ENCODE peak calls at places on chromosomes 12 and 14, in five cellular contexts. One of them, this sample, is unnamed.

GRCh38 chr14:64711039-64711438 is 6.8 kb downstream of the PLEKHG3 start:
- DNase-seq in ovary: no peak
- DNase-seq in H1: no peak
- DNase-seq in OCI-LY7: no peak
- DNase-seq in A549: no peak
- DNase-seq in this sample: no peak

GRCh38 chr12:75725505-75726120 is 214.2 kb upstream of the KRR1 start:
- DNase-seq in ovary: no peak
- DNase-seq in H1: no peak
- DNase-seq in OCI-LY7: no peak
- DNase-seq in A549: peak; percentile 80
- DNase-seq in this sample: no peak

GRCh38 chr12:114625294-114625851 is 58.6 kb downstream of the TBX3 start:
- DNase-seq in ovary: no peak
- DNase-seq in H1: peak; percentile 88
- DNase-seq in OCI-LY7: peak; percentile 56
- DNase-seq in A549: peak; percentile 90
- DNase-seq in this sample: no peak

GRCh38 chr12:97177482-97177881 is 270.4 kb downstream of the NEDD1 start:
- DNase-seq in ovary: no peak
- DNase-seq in H1: no peak
- DNase-seq in OCI-LY7: no peak
- DNase-seq in A549: no peak
- DNase-seq in this sample: no peak

GRCh38 chr14:105087963-105088811 is 23.0 kb upstream of the GPR132 start:
- DNase-seq in ovary: peak; percentile 80
- DNase-seq in H1: peak; percentile 74
- DNase-seq in OCI-LY7: no peak
- DNase-seq in A549: peak; percentile 95
- DNase-seq in this sample: peak; percentile 62

GRCh38 chr12:100699209-100699608 is 95.4 kb upstream of the ANO4 start:
- DNase-seq in ovary: no peak
- DNase-seq in H1: no peak
- DNase-seq in OCI-LY7: peak; percentile 6
- DNase-seq in A549: no peak
- DNase-seq in this sample: no peak

GRCh38 chr14:70779667-70780066 is 29.6 kb downstream of the MAP3K9 start:
- DNase-seq in ovary: no peak
- DNase-seq in H1: no peak
- DNase-seq in OCI-LY7: no peak
- DNase-seq in A549: no peak
- DNase-seq in this sample: peak; percentile 47

GRCh38 chr14:30417999-30418398 is 141.0 kb upstream of the G2E3 start:
- DNase-seq in ovary: no peak
- DNase-seq in H1: no peak
- DNase-seq in OCI-LY7: no peak
- DNase-seq in A549: no peak
- DNase-seq in this sample: no peak

GRCh38 chr12:75816892-75817291 is 214.7 kb downstream of the PHLDA1 start:
- DNase-seq in ovary: no peak
- DNase-seq in H1: no peak
- DNase-seq in OCI-LY7: peak; percentile 43
- DNase-seq in A549: peak; percentile 74
- DNase-seq in this sample: no peak

GRCh38 chr14:83816755-83817154 is 1713.2 kb upstream of the FLRT2 start:
- DNase-seq in ovary: no peak
- DNase-seq in H1: no peak
- DNase-seq in OCI-LY7: no peak
- DNase-seq in A549: no peak
- DNase-seq in this sample: no peak

GRCh38 chr12:117970334-117970733 is 1.5 kb upstream of the KSR2 start:
- DNase-seq in ovary: no peak
- DNase-seq in H1: no peak
- DNase-seq in OCI-LY7: no peak
- DNase-seq in A549: no peak
- DNase-seq in this sample: no peak

GRCh38 chr12:11724888-11725310 is 75.4 kb downstream of the ETV6 start:
- DNase-seq in ovary: peak; percentile 46
- DNase-seq in H1: no peak
- DNase-seq in OCI-LY7: no peak
- DNase-seq in A549: no peak
- DNase-seq in this sample: no peak

GRCh38 chr12:116284401-116284800 is 6.9 kb upstream of the MED13L start:
- DNase-seq in ovary: no peak
- DNase-seq in H1: no peak
- DNase-seq in OCI-LY7: no peak
- DNase-seq in A549: no peak
- DNase-seq in this sample: no peak

GRCh38 chr14:103716091-103716801 is 636 bp downstream of the ZFYVE21 start:
- DNase-seq in ovary: peak; percentile 45
- DNase-seq in H1: no peak
- DNase-seq in OCI-LY7: no peak
- DNase-seq in A549: no peak
- DNase-seq in this sample: no peak

GRCh38 chr12:89492883-89493282 is 31.7 kb downstream of the GALNT4 start:
- DNase-seq in ovary: no peak
- DNase-seq in H1: no peak
- DNase-seq in OCI-LY7: no peak
- DNase-seq in A549: no peak
- DNase-seq in this sample: no peak

GRCh38 chr12:75738486-75738885 is 227.1 kb upstream of the KRR1 start:
- DNase-seq in ovary: no peak
- DNase-seq in H1: no peak
- DNase-seq in OCI-LY7: no peak
- DNase-seq in A549: no peak
- DNase-seq in this sample: no peak

GRCh38 chr12:107027304-107028053 is 40.5 kb upstream of the MTERF2 start:
- DNase-seq in ovary: no peak
- DNase-seq in H1: no peak
- DNase-seq in OCI-LY7: no peak
- DNase-seq in A549: peak; percentile 87
- DNase-seq in this sample: no peak

GRCh38 chr14:21320913-21321312 is 41.0 kb downstream of the RPGRIP1 start:
- DNase-seq in ovary: no peak
- DNase-seq in H1: no peak
- DNase-seq in OCI-LY7: no peak
- DNase-seq in A549: no peak
- DNase-seq in this sample: no peak

GRCh38 chr12:20601668-20602280 is 93.4 kb upstream of the SLCO1C1 start:
- DNase-seq in ovary: no peak
- DNase-seq in H1: no peak
- DNase-seq in OCI-LY7: peak; percentile 10
- DNase-seq in A549: peak; percentile 79
- DNase-seq in this sample: no peak

DNA sequence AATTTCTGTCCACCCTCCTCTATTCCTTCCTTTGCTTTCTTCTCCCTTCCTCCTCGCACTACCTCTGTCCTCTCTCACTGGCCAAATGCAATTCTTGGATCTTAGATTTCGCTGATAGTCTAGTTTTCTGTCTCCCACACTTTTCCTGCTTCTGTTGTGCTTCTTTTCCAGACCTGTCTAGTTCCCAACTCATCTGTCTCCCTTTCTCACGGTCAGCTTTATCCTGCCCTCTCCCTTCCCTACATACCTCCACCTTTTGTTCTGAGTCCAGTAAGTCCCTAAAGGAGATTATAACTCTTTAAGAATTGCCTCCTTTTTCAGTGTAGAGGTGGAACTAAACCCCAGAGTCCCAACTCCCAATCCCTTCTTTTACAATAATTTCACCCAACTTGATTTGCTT is 880 bp upstream of the MMP14 start:
- DNase-seq in ovary: no peak
- DNase-seq in H1: no peak
- DNase-seq in OCI-LY7: no peak
- DNase-seq in A549: no peak
- DNase-seq in this sample: no peak
- H3K27ac ChIP-seq in ovary: no peak overlapping the region
- H3K27ac ChIP-seq in H1: no peak overlapping the region
- H3K27ac ChIP-seq in OCI-LY7: no peak overlapping the region
- H3K27ac ChIP-seq in A549: no peak overlapping the region
- H3K27ac ChIP-seq in this sample: peak overlapping the region; percentile 92

DNA sequence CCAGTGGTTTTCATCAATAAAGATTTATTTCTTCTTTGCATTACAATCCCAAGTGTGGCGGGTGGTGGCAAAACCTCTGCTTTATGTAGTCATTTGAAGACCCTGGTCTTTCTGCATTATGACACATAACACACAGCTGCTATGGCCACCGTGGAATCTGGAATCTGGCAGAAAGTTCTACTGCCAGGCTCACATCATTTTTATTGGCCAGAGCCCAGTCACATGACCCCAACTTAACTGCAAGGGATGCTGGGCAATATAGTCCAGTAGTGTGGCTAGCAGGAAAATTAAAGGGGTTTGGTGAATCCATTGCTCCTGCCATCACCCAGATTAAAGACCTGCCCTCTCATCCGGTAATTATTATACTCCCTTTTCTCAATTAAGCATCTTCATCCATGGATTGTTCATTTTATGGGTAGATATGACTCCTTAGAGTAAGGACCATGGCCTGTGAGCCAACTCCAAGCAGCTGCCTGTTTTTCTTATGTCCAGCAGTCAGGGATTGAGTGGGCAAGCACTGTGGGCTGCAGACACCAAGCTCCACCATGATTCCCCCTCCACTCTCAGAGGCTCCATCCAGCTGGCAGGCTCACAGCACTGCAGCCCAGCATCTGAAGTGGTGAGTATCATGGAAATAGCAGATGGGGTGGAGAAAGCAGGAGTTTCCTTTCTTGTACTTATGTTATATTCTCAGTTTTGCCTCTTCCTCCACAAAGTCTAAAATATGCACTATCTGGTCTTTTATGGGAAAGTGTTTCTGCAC is 1030.7 kb downstream of the AACS start:
- DNase-seq in ovary: no peak
- DNase-seq in H1: no peak
- DNase-seq in OCI-LY7: no peak
- DNase-seq in A549: no peak
- DNase-seq in this sample: no peak
- TF ChIP-seq CTCF in ovary: no peak
- TF ChIP-seq CTCF in H1: no peak
- TF ChIP-seq CTCF in OCI-LY7: no peak
- TF ChIP-seq CTCF in A549: no peak
- TF ChIP-seq CTCF in this sample: no peak

GRCh38 chr12:131323879-131324278 is 370.2 kb downstream of the ADGRD1 start:
- DNase-seq in ovary: no peak
- DNase-seq in H1: no peak
- DNase-seq in OCI-LY7: no peak
- DNase-seq in A549: no peak
- DNase-seq in this sample: no peak
- H3K9me3 ChIP-seq in ovary: no peaks in the 10 kb centered on the region
- H3K9me3 ChIP-seq in H1: peaks cover 27% of the 10 kb centered on the region
- H3K9me3 ChIP-seq in OCI-LY7: peaks cover 17% of the 10 kb centered on the region
- H3K9me3 ChIP-seq in A549: peaks cover 14% of the 10 kb centered on the region
- H3K9me3 ChIP-seq in this sample: peaks cover 35% of the 10 kb centered on the region

GRCh38 chr12:112907415-112908157 is 824 bp downstream of the OAS1 start:
- DNase-seq in ovary: no peak
- DNase-seq in H1: no peak
- DNase-seq in OCI-LY7: peak; percentile 82
- DNase-seq in A549: no peak
- DNase-seq in this sample: no peak

GRCh38 chr12:112906712-112907414 is at the start of gene OAS1:
- DNase-seq in ovary: peak; percentile 20
- DNase-seq in H1: no peak
- DNase-seq in OCI-LY7: peak; percentile 80
- DNase-seq in A549: peak; percentile 79
- DNase-seq in this sample: no peak

GRCh38 chr12:112901271-112901670 is 5.5 kb upstream of the OAS1 start:
- DNase-seq in ovary: no peak
- DNase-seq in H1: no peak
- DNase-seq in OCI-LY7: no peak
- DNase-seq in A549: no peak
- DNase-seq in this sample: no peak

GRCh38 chr12:112905451-112906089 is 1.2 kb upstream of the OAS1 start:
- DNase-seq in ovary: no peak
- DNase-seq in H1: no peak
- DNase-seq in OCI-LY7: no peak
- DNase-seq in A549: no peak
- DNase-seq in this sample: no peak

DNA sequence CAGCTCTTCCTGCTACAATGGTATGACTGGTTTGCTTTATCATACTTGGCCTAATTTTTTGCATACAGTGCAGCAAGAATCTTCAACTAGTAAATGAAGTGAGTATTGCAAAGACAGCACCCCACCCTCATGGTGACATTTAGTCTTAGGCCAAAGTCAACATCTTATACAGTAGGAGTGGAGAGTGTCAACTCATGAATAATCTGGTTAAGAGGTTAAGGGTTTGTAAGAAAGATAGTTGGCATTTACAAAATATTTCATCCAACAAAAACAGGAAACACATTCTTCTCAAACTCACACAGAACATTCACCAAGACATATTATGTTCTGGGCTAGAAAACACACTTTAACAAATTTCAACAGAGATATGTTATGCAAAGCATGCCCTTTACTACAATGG is 2.2 kb upstream of the OAS1 start:
- DNase-seq in ovary: no peak
- DNase-seq in H1: no peak
- DNase-seq in OCI-LY7: no peak
- DNase-seq in A549: peak; percentile 81
- DNase-seq in this sample: no peak
- H3K27ac ChIP-seq in ovary: no peak overlapping the region
- H3K27ac ChIP-seq in H1: no peak overlapping the region
- H3K27ac ChIP-seq in OCI-LY7: peak overlapping the region; percentile 34
- H3K27ac ChIP-seq in A549: peak overlapping the region; percentile 82
- H3K27ac ChIP-seq in this sample: no peak overlapping the region

GRCh38 chr14:33737446-33737845 is 213.4 kb downstream of the EGLN3 start:
- DNase-seq in ovary: no peak
- DNase-seq in H1: no peak
- DNase-seq in OCI-LY7: no peak
- DNase-seq in A549: no peak
- DNase-seq in this sample: no peak

GRCh38 chr14:33740531-33740930 is 210.3 kb downstream of the EGLN3 start:
- DNase-seq in ovary: no peak
- DNase-seq in H1: no peak
- DNase-seq in OCI-LY7: no peak
- DNase-seq in A549: no peak
- DNase-seq in this sample: no peak

GRCh38 chr14:33736979-33737378 is 213.9 kb downstream of the EGLN3 start:
- DNase-seq in ovary: no peak
- DNase-seq in H1: no peak
- DNase-seq in OCI-LY7: no peak
- DNase-seq in A549: no peak
- DNase-seq in this sample: no peak

GRCh38 chr14:33738029-33738428 is 212.8 kb downstream of the EGLN3 start:
- DNase-seq in ovary: no peak
- DNase-seq in H1: no peak
- DNase-seq in OCI-LY7: no peak
- DNase-seq in A549: no peak
- DNase-seq in this sample: no peak

GRCh38 chr14:33738481-33738880 is 212.4 kb downstream of the EGLN3 start:
- DNase-seq in ovary: no peak
- DNase-seq in H1: no peak
- DNase-seq in OCI-LY7: no peak
- DNase-seq in A549: no peak
- DNase-seq in this sample: no peak
- TF ChIP-seq CTCF in ovary: no peak
- TF ChIP-seq CTCF in H1: no peak
- TF ChIP-seq CTCF in OCI-LY7: no peak
- TF ChIP-seq CTCF in A549: no peak
- TF ChIP-seq CTCF in this sample: no peak

GRCh38 chr12:132940071-132940719 is 15.9 kb downstream of the ZNF605 start:
- DNase-seq in ovary: no peak
- DNase-seq in H1: no peak
- DNase-seq in OCI-LY7: no peak
- DNase-seq in A549: no peak
- DNase-seq in this sample: no peak
- H3K9me3 ChIP-seq in ovary: peaks cover 54% of the 10 kb centered on the region
- H3K9me3 ChIP-seq in H1: peaks cover 35% of the 10 kb centered on the region
- H3K9me3 ChIP-seq in OCI-LY7: peaks cover 8% of the 10 kb centered on the region
- H3K9me3 ChIP-seq in A549: peaks cover 75% of the 10 kb centered on the region
- H3K9me3 ChIP-seq in this sample: peaks cover 89% of the 10 kb centered on the region